ENCODE peak calls at places on chromosomes 2 and 18, in six cellular contexts. N, U, Y, Z, T and O are unnamed samples. For H3K4me1, the result is how much of the 10 kb centered on the place peaks cover.

GRCh38 chr2:109647636-109648035 is 33.5 kb downstream of the SOWAHC start:
- DNase-seq in N (no peak), U (no peak), Y (no peak), Z (no peak), T (no peak), O (no peak)

GRCh38 chr18:36281941-36282340 is 15.6 kb upstream of the FHOD3 start:
- DNase-seq in N (no peak), U (no peak), Y (no peak), Z (peak), T (no peak), O (no peak)

GRCh38 chr18:34730774-34731173 is 20.7 kb downstream of the DTNA start:
- DNase-seq in N (no peak), U (no peak), Y (no peak), Z (no peak), T (no peak), O (no peak)

GRCh38 chr2:125085904-125086303 is 1060.8 kb downstream of the CNTNAP5 start:
- DNase-seq in N (no peak), U (no peak), Y (no peak), Z (no peak), T (no peak), O (no peak)

GRCh38 chr2:85717308-85718005 is 23.3 kb downstream of the GNLY start:
- DNase-seq in N (no peak), U (no peak), Y (no peak), Z (peak), T (no peak), O (no peak)

GRCh38 chr18:10315542-10315941 is 138.9 kb upstream of the APCDD1 start:
- DNase-seq in N (no peak), U (peak), Y (no peak), Z (no peak), T (no peak), O (no peak)

GRCh38 chr2:37020212-37020886 is 54.0 kb upstream of the STRN start:
- DNase-seq in N (peak), U (no peak), Y (peak), Z (no peak), T (no peak), O (peak)

GRCh38 chr18:23964282-23965238 is 50.0 kb upstream of the TTC39C start:
- DNase-seq in N (no peak), U (peak), Y (no peak), Z (no peak), T (peak), O (no peak)

GRCh38 chr2:239533917-239534316 is 133.1 kb upstream of the HDAC4 start:
- DNase-seq in N (no peak), U (no peak), Y (no peak), Z (no peak), T (no peak), O (no peak)

GRCh38 chr2:207163053-207163814 is 2.5 kb downstream of the KLF7 start:
- DNase-seq in N (peak), U (no peak), Y (no peak), Z (no peak), T (no peak), O (no peak)

GRCh38 chr2:40384714-40385113 is 67.2 kb downstream of the SLC8A1 start:
- DNase-seq in N (no peak), U (no peak), Y (no peak), Z (no peak), T (no peak), O (no peak)

GRCh38 chr2:6443424-6443823 is 422.3 kb downstream of the CMPK2 start:
- DNase-seq in N (no peak), U (no peak), Y (no peak), Z (no peak), T (no peak), O (no peak)

GRCh38 chr18:50611529-50611941 is 51.6 kb downstream of the MAPK4 start:
- DNase-seq in N (no peak), U (no peak), Y (no peak), Z (no peak), T (no peak), O (no peak)

GRCh38 chr18:74153377-74153776 is 5.1 kb downstream of the TIMM21 start:
- DNase-seq in N (no peak), U (no peak), Y (no peak), Z (no peak), T (no peak), O (no peak)

GRCh38 chr2:176115883-176116813 is at the start of gene HOXD10:
- DNase-seq in N (no peak), U (no peak), Y (no peak), Z (peak), T (peak), O (no peak)

GRCh38 chr2:37610638-37611289 is 60.7 kb downstream of the CDC42EP3 start:
- DNase-seq in N (no peak), U (no peak), Y (no peak), Z (no peak), T (no peak), O (no peak)

GRCh38 chr2:234137400-234138014 is 87.0 kb downstream of the SPP2 start:
- DNase-seq in N (no peak), U (no peak), Y (no peak), Z (peak), T (no peak), O (no peak)

GRCh38 chr2:75896779-75897366 is 186.2 kb upstream of the GCFC2 start:
- DNase-seq in N (peak), U (peak), Y (no peak), Z (peak), T (no peak), O (no peak)

DNA sequence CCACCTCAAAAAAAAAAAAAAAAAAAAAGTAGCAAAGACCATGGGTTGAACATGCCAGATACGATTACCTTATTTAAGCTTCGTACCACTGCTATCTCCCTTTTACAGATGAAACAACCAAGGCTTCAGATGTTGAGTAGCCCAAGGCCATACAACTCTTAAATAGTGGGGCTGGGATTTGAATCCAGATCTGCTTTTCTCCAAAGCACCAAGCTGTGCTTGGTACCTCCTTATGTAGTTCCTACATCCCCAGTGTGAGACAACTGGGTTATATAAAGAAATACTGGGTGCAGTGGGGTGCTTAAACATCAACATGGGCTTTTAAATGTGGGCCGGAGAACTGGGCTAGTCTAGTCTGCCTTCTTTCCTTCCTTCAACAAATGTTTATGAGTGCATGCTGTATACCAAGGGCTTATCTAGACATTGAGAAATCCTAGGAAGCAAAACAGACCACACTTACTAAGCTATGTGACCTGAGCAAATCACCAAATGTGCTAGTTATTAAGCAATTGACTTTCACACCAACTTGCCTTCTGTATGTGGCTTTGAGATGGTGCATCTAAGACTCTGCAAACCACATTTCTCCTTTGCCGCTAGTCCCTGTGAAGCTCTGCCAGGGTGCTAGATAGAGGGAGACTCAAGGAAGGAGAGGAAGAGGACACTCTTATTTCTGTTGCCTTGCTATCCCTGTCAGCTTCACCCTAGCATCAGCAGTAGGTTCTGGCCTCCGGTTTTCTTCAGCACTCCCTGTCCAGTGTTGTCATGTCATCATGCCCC is 206.8 kb upstream of the FBXO11 start:
- DNase-seq in N (no peak), U (no peak), Y (no peak), Z (no peak), T (no peak), O (no peak)
- H3K4me1 ChIP-seq in N (under half), U (under half), Y (under half), Z (under half), T (under half), O (under half)

GRCh38 chr2:46390036-46390435 is 89.3 kb upstream of the TMEM247 start:
- DNase-seq in N (no peak), U (no peak), Y (no peak), Z (no peak), T (no peak), O (no peak)

GRCh38 chr2:46389417-46389916 is 89.9 kb upstream of the TMEM247 start:
- DNase-seq in N (no peak), U (no peak), Y (no peak), Z (no peak), T (no peak), O (no peak)

GRCh38 chr2:46387292-46387691 is 90.1 kb downstream of the EPAS1 start:
- DNase-seq in N (no peak), U (no peak), Y (no peak), Z (no peak), T (no peak), O (no peak)

GRCh38 chr2:46387886-46388515 is 90.8 kb downstream of the EPAS1 start:
- DNase-seq in N (no peak), U (no peak), Y (no peak), Z (no peak), T (no peak), O (no peak)

GRCh38 chr2:46388873-46389272 is 90.5 kb upstream of the TMEM247 start:
- DNase-seq in N (no peak), U (no peak), Y (no peak), Z (no peak), T (no peak), O (no peak)
- TF ChIP-seq CTCF in N (no peak), U (no peak), Y (no peak), Z (no peak), T (no peak), O (no peak)

DNA sequence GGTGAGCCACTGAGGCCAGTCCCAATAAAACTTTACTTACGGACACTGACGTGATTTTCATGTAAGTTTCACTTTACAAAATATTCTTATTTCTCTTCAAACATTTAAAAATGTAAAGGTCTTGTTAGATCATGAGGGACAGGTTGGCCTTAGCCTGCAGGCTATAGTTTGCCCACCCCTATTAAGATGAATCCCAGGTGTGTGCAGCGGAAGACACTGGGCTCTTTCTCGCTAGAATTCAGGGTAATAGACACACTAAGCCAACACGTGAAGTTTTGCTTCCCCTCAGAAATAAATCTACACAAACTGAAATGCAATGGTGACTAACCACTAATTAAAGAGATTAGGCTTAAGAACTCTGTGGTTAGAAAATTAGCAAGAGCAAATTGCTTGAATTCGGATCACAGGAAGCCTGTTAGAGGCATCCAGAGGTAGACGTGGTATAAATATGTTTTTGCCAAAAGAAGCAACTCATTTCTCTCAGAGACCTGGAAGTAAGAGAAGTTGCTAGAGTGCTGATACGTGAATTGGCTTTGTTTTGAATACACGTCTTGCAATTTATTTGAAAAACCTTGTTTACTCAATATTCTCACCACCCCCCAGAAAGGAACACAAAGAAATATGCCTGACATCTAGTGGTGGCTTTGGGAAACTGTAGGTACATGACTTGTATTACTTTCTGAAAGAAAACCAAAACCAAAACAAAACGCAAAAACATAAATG is 151.6 kb downstream of the DTNB start:
- DNase-seq in N (no peak), U (peak), Y (no peak), Z (peak), T (no peak), O (no peak)
- H3K4me3 ChIP-seq in N (peak), U (peak), Y (peak), Z (peak), T (no peak), O (peak)

DNA sequence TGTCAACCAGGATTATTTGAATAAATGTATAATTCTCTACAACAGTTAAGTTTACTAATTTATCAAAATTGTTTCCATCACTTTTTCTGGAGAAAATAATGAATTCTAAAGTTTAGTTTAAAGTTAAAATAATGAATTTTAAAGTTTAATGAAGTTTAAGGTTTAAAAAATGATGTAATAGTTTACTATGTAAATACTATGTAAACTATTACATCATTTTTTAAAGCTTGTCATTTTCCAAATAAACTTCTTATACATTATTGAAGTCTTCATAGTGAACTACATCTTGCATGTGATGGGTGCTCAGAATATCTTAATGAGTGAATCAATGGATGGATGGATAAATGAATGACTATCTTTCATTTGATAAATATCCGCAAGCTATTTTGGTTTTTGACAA is 38.8 kb downstream of the CD28 start:
- DNase-seq in N (no peak), U (no peak), Y (no peak), Z (no peak), T (no peak), O (no peak)
- H3K4me1 ChIP-seq in N (under half), U (under half), Y (under half), Z (under half), T (under half), O (under half)

GRCh38 chr2:219076253-219076652 is 15.5 kb upstream of the IHH start:
- DNase-seq in N (no peak), U (no peak), Y (no peak), Z (no peak), T (no peak), O (no peak)

GRCh38 chr2:219081096-219081495 is 20.4 kb upstream of the IHH start:
- DNase-seq in N (peak), U (no peak), Y (no peak), Z (no peak), T (no peak), O (no peak)

GRCh38 chr2:219081701-219082331 is 21.1 kb upstream of the IHH start:
- DNase-seq in N (no peak), U (no peak), Y (no peak), Z (no peak), T (no peak), O (no peak)

GRCh38 chr2:219079417-219079816 is 18.7 kb upstream of the IHH start:
- DNase-seq in N (peak), U (no peak), Y (no peak), Z (no peak), T (no peak), O (no peak)

GRCh38 chr2:219078126-219078525 is 17.4 kb upstream of the IHH start:
- DNase-seq in N (no peak), U (no peak), Y (no peak), Z (no peak), T (no peak), O (no peak)
- TF ChIP-seq CTCF in N (no peak), U (peak), Y (no peak), Z (peak), T (no peak), O (no peak)

GRCh38 chr2:172270278-172271079 is 156.9 kb upstream of the ITGA6 start:
- DNase-seq in N (peak), U (no peak), Y (no peak), Z (no peak), T (peak), O (no peak)
- H3K4me3 ChIP-seq in N (no peak), U (no peak), Y (no peak), Z (no peak), T (no peak), O (no peak)

GRCh38 chr18:58867281-58867961 is 2.7 kb downstream of the ZNF532 start:
- DNase-seq in N (no peak), U (no peak), Y (no peak), Z (no peak), T (no peak), O (no peak)

GRCh38 chr18:58870621-58871020 is 5.9 kb downstream of the ZNF532 start:
- DNase-seq in N (no peak), U (no peak), Y (no peak), Z (no peak), T (no peak), O (no peak)

GRCh38 chr18:58866261-58867232 is 1.9 kb downstream of the ZNF532 start:
- DNase-seq in N (no peak), U (no peak), Y (no peak), Z (no peak), T (no peak), O (no peak)

GRCh38 chr18:58870130-58870529 is 5.5 kb downstream of the ZNF532 start:
- DNase-seq in N (no peak), U (no peak), Y (no peak), Z (no peak), T (no peak), O (no peak)

DNA sequence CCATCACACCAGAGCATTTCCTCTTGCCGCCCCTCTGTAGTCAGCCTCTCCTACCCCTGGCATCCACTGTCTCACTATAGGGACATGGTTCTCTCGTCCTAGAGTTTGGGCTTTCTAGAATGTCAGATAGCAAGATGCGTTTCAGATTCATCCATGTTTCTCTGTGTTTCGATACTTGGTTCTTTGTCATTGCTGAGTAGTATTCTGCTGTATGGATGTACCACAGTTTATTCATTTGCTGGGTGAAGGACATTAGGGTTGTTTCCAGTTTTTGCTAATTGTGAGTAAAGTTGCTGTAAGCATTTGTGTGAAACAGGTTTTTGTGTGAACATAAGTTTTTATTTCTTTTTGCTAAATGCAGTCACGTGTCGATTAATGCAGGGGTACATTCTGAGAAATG is 3.8 kb downstream of the ZNF532 start:
- DNase-seq in N (no peak), U (no peak), Y (no peak), Z (no peak), T (no peak), O (no peak)
- H3K4me1 ChIP-seq in N (under half), U (under half), Y (under half), Z (half or more), T (under half), O (under half)

GRCh38 chr2:141399270-141399669 is 731.5 kb downstream of the LRP1B start:
- DNase-seq in N (no peak), U (peak), Y (no peak), Z (no peak), T (no peak), O (no peak)
- TF ChIP-seq CTCF in N (no peak), U (peak), Y (no peak), Z (peak), T (no peak), O (no peak)

DNA sequence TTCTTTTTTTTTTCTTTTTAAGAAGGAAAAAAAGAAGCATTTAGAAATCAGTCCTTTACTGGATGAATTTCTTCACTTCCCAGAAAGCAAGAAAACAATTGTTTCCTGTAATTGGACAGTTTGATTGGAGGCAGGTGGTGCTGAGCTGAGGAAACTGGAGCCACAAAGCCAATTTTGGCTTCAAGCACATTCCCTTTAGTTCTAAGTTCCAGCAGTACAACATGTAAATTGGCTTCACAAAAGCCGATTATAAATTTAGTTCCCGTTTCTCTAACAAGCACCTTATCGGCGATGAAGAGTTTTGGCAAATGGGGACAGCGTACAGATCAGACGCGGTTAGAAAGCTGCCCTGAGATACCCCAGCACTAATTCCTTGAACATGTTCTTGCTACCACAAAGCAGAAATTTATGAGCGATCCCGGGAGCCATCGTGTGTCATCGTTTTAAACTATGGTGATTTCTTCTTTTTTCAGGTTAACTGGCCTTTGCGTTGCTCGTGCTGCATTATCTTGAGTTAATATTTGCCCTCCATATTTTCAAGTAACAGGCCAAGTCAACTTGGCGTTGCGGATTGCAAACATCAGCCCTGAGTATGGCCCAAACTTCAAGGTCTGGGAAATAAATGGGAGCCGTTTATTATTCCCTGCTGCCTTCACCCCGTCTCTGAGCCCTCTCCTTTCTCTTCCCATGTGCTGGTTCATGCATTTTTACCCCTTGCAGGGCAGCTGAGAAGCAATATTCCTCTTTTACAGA is 190.4 kb upstream of the ID2 start:
- DNase-seq in N (peak), U (no peak), Y (no peak), Z (peak), T (no peak), O (no peak)
- H3K4me3 ChIP-seq in N (no peak), U (no peak), Y (no peak), Z (no peak), T (no peak), O (no peak)

DNA sequence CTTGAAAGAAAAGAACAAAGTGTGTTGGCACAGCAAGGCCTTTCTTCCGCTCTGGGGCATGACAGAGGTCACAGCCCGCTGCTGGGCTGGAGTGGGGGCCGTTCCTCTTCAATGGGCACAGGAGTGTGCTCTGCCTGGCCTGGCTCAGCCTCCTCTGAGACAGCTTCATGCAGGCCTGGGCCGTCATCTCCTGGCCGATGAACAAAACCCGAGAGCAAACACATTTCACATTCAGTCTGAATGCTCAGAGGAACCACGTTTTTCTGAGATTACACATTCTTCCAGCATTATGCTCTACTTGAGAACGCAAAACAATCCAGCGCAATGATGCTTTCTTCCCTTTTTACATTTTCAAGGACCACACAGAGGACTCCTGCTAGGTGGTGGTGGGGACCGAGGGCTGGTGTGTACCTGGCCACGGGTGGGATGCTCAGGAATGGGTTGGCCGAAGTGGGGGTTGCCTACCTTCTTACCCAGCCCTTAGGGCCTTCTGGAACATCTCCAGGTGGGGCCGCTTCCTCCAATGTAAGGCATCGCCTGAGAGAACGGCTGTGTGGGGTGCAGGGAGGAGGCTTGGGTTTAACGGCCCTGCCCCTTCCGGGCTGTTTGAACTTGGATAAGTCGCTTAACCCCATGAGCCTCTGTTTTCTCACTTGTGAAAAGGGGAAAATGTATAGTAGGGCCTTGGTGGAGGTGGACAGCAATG is 34.8 kb downstream of the EMILIN2 start:
- DNase-seq in N (no peak), U (peak), Y (no peak), Z (no peak), T (peak), O (no peak)
- H3K4me1 ChIP-seq in N (under half), U (under half), Y (under half), Z (under half), T (under half), O (under half)